ENCODE peak calls at places on chromosomes 16 and 17, in nine cellular contexts. S is AG10803; Y is fibroblast of pulmonary artery; M is AG04450; E is effector memory CD4-positive, alpha-beta T cell; I is heart left ventricle; C is MG63; Z is aorta; L is prostate gland. W is an unnamed sample.

GRCh38 chr17:6528557-6528956 is 27.8 kb downstream of the PITPNM3 start:
- DNase-seq in S (no peak), Y (no peak), M (no peak), E (no peak), I (no peak), C (no peak), Z (no peak), L (no peak), W (no peak)

GRCh38 chr17:9402590-9403199 is 172.9 kb downstream of the STX8 start:
- DNase-seq in S (peak; percentile 23), Y (peak; percentile 55), M (no peak), E (no peak), I (no peak), C (peak; percentile 8), Z (no peak), L (no peak), W (peak; percentile 23)

GRCh38 chr17:31549121-31549524 is 157.6 kb downstream of the RAB11FIP4 start:
- DNase-seq in S (no peak), Y (no peak), M (no peak), E (no peak), I (no peak), C (no peak), Z (no peak), L (no peak), W (peak; percentile 49)

GRCh38 chr17:8611135-8611534 is 19.4 kb downstream of the MYH10 start:
- DNase-seq in S (peak; percentile 85), Y (peak; percentile 82), M (no peak), E (no peak), I (no peak), C (no peak), Z (no peak), L (peak; percentile 16), W (peak; percentile 85)

GRCh38 chr16:84042879-84043485 is 387 bp upstream of the SLC38A8 start:
- DNase-seq in S (no peak), Y (no peak), M (no peak), E (no peak), I (no peak), C (no peak), Z (no peak), L (no peak), W (no peak)

GRCh38 chr16:14024300-14024699 is 46.8 kb upstream of the MRTFB start:
- DNase-seq in S (peak; percentile 28), Y (peak; percentile 41), M (no peak), E (no peak), I (no peak), C (no peak), Z (no peak), L (no peak), W (peak; percentile 67)

GRCh38 chr16:6446370-6446769 is 886.3 kb upstream of the RBFOX1 start:
- DNase-seq in S (no peak), Y (no peak), M (no peak), E (no peak), I (no peak), C (no peak), Z (no peak), L (no peak), W (no peak)

GRCh38 chr16:83963277-83964119 is 4.5 kb upstream of the NECAB2 start:
- DNase-seq in S (no peak), Y (no peak), M (no peak), E (no peak), I (peak; percentile 82), C (no peak), Z (peak; percentile 52), L (no peak), W (no peak)

GRCh38 chr17:20927586-20927985 is 115.2 kb downstream of the USP22 start:
- DNase-seq in S (no peak), Y (no peak), M (no peak), E (no peak), I (no peak), C (no peak), Z (no peak), L (no peak), W (no peak)

GRCh38 chr17:7559307-7560171 is 989 bp downstream of the TNFSF13 start:
- DNase-seq in S (no peak), Y (no peak), M (no peak), E (no peak), I (no peak), C (no peak), Z (no peak), L (peak; percentile 31), W (no peak)

GRCh38 chr17:2396568-2397246 is 4.2 kb downstream of the MNT start:
- DNase-seq in S (peak; percentile 97), Y (peak; percentile 99), M (peak; percentile 96), E (peak; percentile 32), I (peak; percentile 98), C (peak; percentile 95), Z (peak; percentile 98), L (peak; percentile 93), W (peak; percentile 98)

GRCh38 chr17:50853781-50854180 is 12.4 kb downstream of the TOB1 start:
- DNase-seq in S (no peak), Y (no peak), M (no peak), E (no peak), I (no peak), C (no peak), Z (no peak), L (no peak), W (no peak)

GRCh38 chr16:49269231-49269630 is 12.4 kb downstream of the CBLN1 start:
- DNase-seq in S (no peak), Y (no peak), M (no peak), E (no peak), I (no peak), C (no peak), Z (no peak), L (no peak), W (no peak)

GRCh38 chr16:30664616-30665109 is 6.4 kb downstream of the FBRS start:
- DNase-seq in S (no peak), Y (no peak), M (no peak), E (no peak), I (no peak), C (no peak), Z (no peak), L (no peak), W (no peak)

GRCh38 chr16:22787456-22788189 is 26.3 kb upstream of the HS3ST2 start:
- DNase-seq in S (peak; percentile 95), Y (no peak), M (no peak), E (no peak), I (no peak), C (peak; percentile 92), Z (no peak), L (peak; percentile 29), W (peak; percentile 15)

GRCh38 chr17:77258638-77259037 is 117.9 kb downstream of the SEC14L1 start:
- DNase-seq in S (no peak), Y (no peak), M (no peak), E (no peak), I (no peak), C (no peak), Z (no peak), L (no peak), W (no peak)

DNA sequence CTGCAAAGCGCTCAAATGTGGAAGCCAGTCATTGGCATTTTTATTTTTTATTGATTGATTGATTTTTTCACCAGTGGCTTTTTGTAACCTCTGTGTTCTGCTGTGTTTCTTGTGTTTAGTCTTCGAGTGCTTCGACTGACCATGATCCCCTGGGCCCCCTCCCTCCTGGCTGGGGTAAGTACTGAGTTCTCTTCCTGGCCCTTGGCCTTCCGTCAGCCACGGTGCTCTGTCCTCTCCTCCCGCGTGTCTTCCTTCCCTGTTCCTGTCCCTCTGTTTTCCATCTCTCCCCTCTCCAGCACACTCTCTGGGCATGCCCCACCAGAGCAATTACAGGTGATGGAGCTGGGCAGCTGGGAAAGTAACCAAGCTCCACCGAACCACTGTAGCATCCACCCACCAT is 25.8 kb upstream of the CLEC18A start:
- DNase-seq in S (no peak), Y (no peak), M (no peak), E (no peak), I (no peak), C (no peak), Z (no peak), L (no peak), W (no peak)
- H3K4me3 ChIP-seq in S (peak overlapping the region; percentile 50), Y (peak overlapping the region; percentile 30), M (peak overlapping the region; percentile 35), E (no peak overlapping the region), I (peak overlapping the region; percentile 48), C (no peak overlapping the region), Z (peak overlapping the region; percentile 89), L (no peak overlapping the region), W (peak overlapping the region; percentile 72)

GRCh38 chr16:67154578-67155304 is 3.9 kb upstream of the B3GNT9 start:
- DNase-seq in S (no peak), Y (no peak), M (no peak), E (no peak), I (no peak), C (no peak), Z (peak; percentile 43), L (no peak), W (no peak)
- H3K4me3 ChIP-seq in S (peak overlapping the region; percentile 35), Y (no peak overlapping the region), M (peak overlapping the region; percentile 20), E (peak overlapping the region; percentile 31), I (peak overlapping the region; percentile 14), C (no peak overlapping the region), Z (no peak overlapping the region), L (no peak overlapping the region), W (no peak overlapping the region)

DNA sequence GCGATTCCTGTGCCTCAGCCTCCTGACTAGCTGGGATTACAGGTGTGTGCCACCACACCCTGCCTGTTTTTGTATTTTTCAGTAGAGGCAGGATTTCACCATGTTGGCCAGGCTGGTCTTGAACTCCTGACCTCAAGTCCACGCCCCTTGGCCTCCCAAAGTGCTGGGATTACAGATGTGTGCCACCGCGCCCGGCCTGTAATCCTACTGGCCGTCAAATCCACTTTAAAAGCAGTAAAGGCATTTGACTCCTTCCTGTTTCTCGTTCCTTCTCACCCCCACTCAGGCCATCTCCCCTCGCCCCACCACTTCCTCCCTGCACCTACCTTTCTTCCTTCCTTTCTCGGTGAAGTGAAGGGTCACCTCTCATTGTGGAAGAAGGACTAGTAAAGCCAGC is 69.4 kb upstream of the CREBBP start:
- DNase-seq in S (peak; percentile 25), Y (no peak), M (no peak), E (no peak), I (no peak), C (peak; percentile 75), Z (no peak), L (no peak), W (no peak)
- H3K4me3 ChIP-seq in S (peak overlapping the region; percentile 58), Y (peak overlapping the region; percentile 33), M (peak overlapping the region; percentile 54), E (no peak overlapping the region), I (peak overlapping the region; percentile 44), C (peak overlapping the region; percentile 40), Z (peak overlapping the region; percentile 28), L (no peak overlapping the region), W (peak overlapping the region; percentile 69)

GRCh38 chr16:25692734-25693508 is 1.2 kb downstream of the HS3ST4 start:
- DNase-seq in S (no peak), Y (no peak), M (no peak), E (no peak), I (no peak), C (no peak), Z (no peak), L (no peak), W (no peak)

GRCh38 chr16:25693621-25694020 is 1.9 kb downstream of the HS3ST4 start:
- DNase-seq in S (no peak), Y (no peak), M (no peak), E (no peak), I (no peak), C (no peak), Z (no peak), L (no peak), W (no peak)

GRCh38 chr16:25690563-25691143 is 1.1 kb upstream of the HS3ST4 start:
- DNase-seq in S (no peak), Y (no peak), M (no peak), E (no peak), I (no peak), C (no peak), Z (no peak), L (no peak), W (no peak)

GRCh38 chr16:25691519-25692091 is at the start of gene HS3ST4:
- DNase-seq in S (no peak), Y (no peak), M (no peak), E (no peak), I (no peak), C (no peak), Z (no peak), L (no peak), W (no peak)

GRCh38 chr16:25692307-25692706 is 548 bp downstream of the HS3ST4 start:
- DNase-seq in S (no peak), Y (no peak), M (no peak), E (no peak), I (no peak), C (no peak), Z (no peak), L (no peak), W (no peak)
- H3K4me3 ChIP-seq in S (no peak overlapping the region), Y (no peak overlapping the region), M (no peak overlapping the region), E (no peak overlapping the region), I (no peak overlapping the region), C (no peak overlapping the region), Z (no peak overlapping the region), L (peak overlapping the region; percentile 25), W (no peak overlapping the region)